ENCODE peak calls at places on chromosomes 13 and 19, in ten cellular contexts. F, E, Y, O, W, D, K, H, B and M are unnamed samples.

GRCh38 chr19:30216453-30216852 is 155.7 kb upstream of the ZNF536 start:
- DNase-seq in F (no peak), E (no peak), Y (no peak), O (no peak), W (no peak), D (no peak), K (no peak), H (no peak), B (no peak), M (no peak)

GRCh38 chr13:97429681-97430081 is 4.3 kb upstream of the RAP2A start:
- DNase-seq in F (no peak), E (no peak), Y (no peak), O (no peak), W (peak), D (no peak), K (no peak), H (no peak), B (no peak), M (peak)

GRCh38 chr19:55160128-55160985 is 2.8 kb upstream of the TNNI3 start:
- DNase-seq in F (peak), E (peak), Y (no peak), O (peak), W (peak), D (peak), K (peak), H (peak), B (peak), M (no peak)

GRCh38 chr13:95926231-95926630 is 127.0 kb downstream of the UGGT2 start:
- DNase-seq in F (no peak), E (no peak), Y (no peak), O (no peak), W (no peak), D (no peak), K (no peak), H (no peak), B (no peak), M (no peak)

GRCh38 chr13:43307921-43308433 is 284.6 kb downstream of the DNAJC15 start:
- DNase-seq in F (peak), E (peak), Y (peak), O (no peak), W (peak), D (peak), K (no peak), H (peak), B (no peak), M (peak)

GRCh38 chr19:4707322-4707721 is 16.3 kb downstream of the DPP9 start:
- DNase-seq in F (no peak), E (no peak), Y (no peak), O (no peak), W (no peak), D (no peak), K (no peak), H (no peak), B (no peak), M (no peak)

GRCh38 chr13:56893843-56894242 is 246.9 kb upstream of the PRR20A start:
- DNase-seq in F (no peak), E (no peak), Y (no peak), O (no peak), W (no peak), D (no peak), K (no peak), H (no peak), B (no peak), M (no peak)

GRCh38 chr19:42250249-42250665 is 4.7 kb downstream of the ERF start:
- DNase-seq in F (no peak), E (no peak), Y (no peak), O (no peak), W (no peak), D (no peak), K (no peak), H (no peak), B (no peak), M (no peak)

GRCh38 chr19:32339988-32340874 is 5.2 kb upstream of the ZNF507 start:
- DNase-seq in F (peak), E (peak), Y (no peak), O (no peak), W (no peak), D (no peak), K (no peak), H (no peak), B (peak), M (no peak)

GRCh38 chr13:29484236-29484635 is 111.3 kb downstream of the SLC7A1 start:
- DNase-seq in F (no peak), E (no peak), Y (no peak), O (no peak), W (no peak), D (no peak), K (no peak), H (no peak), B (no peak), M (no peak)

DNA sequence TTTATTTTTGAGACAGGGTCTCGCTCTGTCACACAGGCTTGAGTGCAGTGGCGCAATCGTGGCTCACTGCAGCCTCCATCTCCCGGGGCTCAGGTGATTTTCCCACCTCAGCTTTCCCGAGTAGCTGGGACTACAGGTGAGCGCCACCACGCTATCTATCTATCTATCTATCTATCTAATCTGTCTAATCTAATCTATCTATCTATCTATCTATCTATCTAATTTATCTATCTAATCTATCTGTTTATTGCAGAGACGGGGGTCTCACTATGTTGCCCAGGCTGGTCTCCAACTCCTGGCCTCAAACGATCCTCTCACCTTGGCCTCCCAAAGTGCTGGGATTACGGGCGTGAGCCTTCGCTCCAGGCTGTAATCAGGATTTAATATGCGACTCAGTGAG is 587 bp downstream of the ZNF613 start:
- DNase-seq in F (no peak), E (no peak), Y (no peak), O (no peak), W (no peak), D (no peak), K (no peak), H (no peak), B (no peak), M (no peak)
- H3K4me3 ChIP-seq in F (peak), E (peak), Y (peak), O (peak), W (peak), D (peak), K (peak), H (peak), B (peak), M (peak)

DNA sequence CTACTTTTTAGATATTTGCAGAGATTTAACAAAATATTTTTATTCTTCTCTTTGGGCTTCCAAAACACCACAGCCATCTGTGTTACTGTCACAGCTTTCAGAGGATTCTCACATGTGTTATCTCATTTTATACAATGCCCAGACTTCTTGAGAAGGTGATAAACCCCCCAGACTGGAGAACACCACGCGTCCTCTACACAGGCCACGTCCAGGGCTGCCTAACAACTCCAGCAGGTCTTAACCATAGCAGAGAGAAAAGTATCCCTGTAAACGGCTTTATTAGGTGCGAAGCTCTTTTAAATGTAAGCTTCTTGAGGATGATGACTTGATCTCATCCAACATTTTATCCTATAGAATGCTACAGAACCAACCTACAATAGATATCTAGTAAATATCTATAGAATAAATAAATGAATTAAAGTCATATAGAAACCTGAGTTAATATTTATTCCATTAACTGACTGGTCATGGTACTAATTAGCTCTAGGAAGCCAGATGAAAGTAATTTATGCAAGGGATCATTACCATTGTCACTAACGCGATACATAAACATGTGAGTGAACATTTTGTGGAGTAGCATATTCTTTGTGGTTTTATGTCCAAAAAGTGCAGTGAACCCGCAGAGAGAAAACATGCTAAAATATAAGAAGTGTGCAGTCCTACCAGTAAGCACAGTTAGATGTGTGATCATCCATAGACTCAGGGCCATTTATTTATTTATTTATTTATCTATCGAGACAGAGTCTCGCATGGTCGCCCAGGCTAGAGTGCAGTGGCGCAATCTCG is 1.8 kb downstream of the GPR183 start:
- DNase-seq in F (no peak), E (no peak), Y (no peak), O (no peak), W (no peak), D (no peak), K (no peak), H (no peak), B (no peak), M (no peak)
- H3K4me3 ChIP-seq in F (no peak), E (peak), Y (no peak), O (peak), W (no peak), D (peak), K (no peak), H (no peak), B (peak), M (no peak)

GRCh38 chr19:9342610-9343304 is 18.8 kb downstream of the ZNF559 start:
- DNase-seq in F (no peak), E (no peak), Y (no peak), O (no peak), W (no peak), D (no peak), K (no peak), H (no peak), B (no peak), M (no peak)
- H3K4me3 ChIP-seq in F (no peak), E (no peak), Y (no peak), O (no peak), W (no peak), D (no peak), K (no peak), H (no peak), B (peak), M (no peak)

DNA sequence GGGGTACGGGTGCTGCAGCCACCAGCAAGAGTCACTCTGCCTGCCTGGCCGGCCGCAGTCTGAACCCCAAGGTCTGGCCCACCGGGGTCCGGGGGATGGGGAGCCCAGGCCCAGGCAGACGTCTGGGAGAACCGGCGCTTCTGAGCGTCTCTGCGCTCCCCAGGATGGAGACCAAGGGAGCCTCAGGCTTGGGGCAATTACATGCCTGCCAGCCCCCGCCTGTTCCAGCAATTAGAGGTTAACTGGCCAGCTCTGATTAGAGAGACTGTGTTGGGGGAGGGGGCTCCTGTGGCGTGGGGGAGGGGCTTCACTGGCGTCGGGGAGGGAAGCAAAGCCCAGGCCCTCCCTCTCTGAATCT is 11.9 kb downstream of the MEIS3 start:
- DNase-seq in F (no peak), E (no peak), Y (no peak), O (no peak), W (no peak), D (no peak), K (no peak), H (no peak), B (no peak), M (no peak)
- H3K4me3 ChIP-seq in F (no peak), E (no peak), Y (no peak), O (no peak), W (no peak), D (no peak), K (no peak), H (no peak), B (no peak), M (no peak)